ENCODE peak calls at places on chromosomes 3 and 15, in eight cellular contexts. One of them, this sample, is unnamed.

GRCh38 chr3:192409838-192410683 is 317.3 kb downstream of the FGF12 start:
- DNase-seq in NCI-H1105: no peak
- DNase-seq in epithelial cell of esophagus: peak
- DNase-seq in stimulated activated CD4-positive, alpha-beta T cell treated with anti-CD3 and anti-CD28 coated beads, Interleukin-4, amount 100 ng/mL, for 24 hours: no peak
- DNase-seq in A549: peak
- DNase-seq in WERI-Rb-1: peak
- DNase-seq in effector CD4-positive, alpha-beta T cell: no peak
- DNase-seq in DMS153: peak
- DNase-seq in this sample: no peak

GRCh38 chr3:50652709-50653108 is 22.0 kb upstream of the DOCK3 start:
- DNase-seq in NCI-H1105: no peak
- DNase-seq in epithelial cell of esophagus: peak
- DNase-seq in stimulated activated CD4-positive, alpha-beta T cell treated with anti-CD3 and anti-CD28 coated beads, Interleukin-4, amount 100 ng/mL, for 24 hours: peak
- DNase-seq in A549: peak
- DNase-seq in WERI-Rb-1: peak
- DNase-seq in effector CD4-positive, alpha-beta T cell: peak
- DNase-seq in DMS153: no peak
- DNase-seq in this sample: no peak

GRCh38 chr3:60125686-60126085 is 1075.9 kb upstream of the CFAP20DC start:
- DNase-seq in NCI-H1105: no peak
- DNase-seq in epithelial cell of esophagus: no peak
- DNase-seq in stimulated activated CD4-positive, alpha-beta T cell treated with anti-CD3 and anti-CD28 coated beads, Interleukin-4, amount 100 ng/mL, for 24 hours: no peak
- DNase-seq in A549: no peak
- DNase-seq in WERI-Rb-1: no peak
- DNase-seq in effector CD4-positive, alpha-beta T cell: no peak
- DNase-seq in DMS153: no peak
- DNase-seq in this sample: no peak

GRCh38 chr3:5181479-5182141 is 5.9 kb upstream of the EDEM1 start:
- DNase-seq in NCI-H1105: no peak
- DNase-seq in epithelial cell of esophagus: no peak
- DNase-seq in stimulated activated CD4-positive, alpha-beta T cell treated with anti-CD3 and anti-CD28 coated beads, Interleukin-4, amount 100 ng/mL, for 24 hours: no peak
- DNase-seq in A549: no peak
- DNase-seq in WERI-Rb-1: no peak
- DNase-seq in effector CD4-positive, alpha-beta T cell: no peak
- DNase-seq in DMS153: no peak
- DNase-seq in this sample: no peak

GRCh38 chr3:103866113-103866512 is 1431.3 kb downstream of the ZPLD1 start:
- DNase-seq in NCI-H1105: no peak
- DNase-seq in epithelial cell of esophagus: no peak
- DNase-seq in stimulated activated CD4-positive, alpha-beta T cell treated with anti-CD3 and anti-CD28 coated beads, Interleukin-4, amount 100 ng/mL, for 24 hours: no peak
- DNase-seq in A549: no peak
- DNase-seq in WERI-Rb-1: no peak
- DNase-seq in effector CD4-positive, alpha-beta T cell: no peak
- DNase-seq in DMS153: no peak
- DNase-seq in this sample: no peak

GRCh38 chr15:40097968-40098476 is 10.7 kb downstream of the BMF start:
- DNase-seq in NCI-H1105: no peak
- DNase-seq in epithelial cell of esophagus: no peak
- DNase-seq in stimulated activated CD4-positive, alpha-beta T cell treated with anti-CD3 and anti-CD28 coated beads, Interleukin-4, amount 100 ng/mL, for 24 hours: no peak
- DNase-seq in A549: no peak
- DNase-seq in WERI-Rb-1: no peak
- DNase-seq in effector CD4-positive, alpha-beta T cell: no peak
- DNase-seq in DMS153: no peak
- DNase-seq in this sample: no peak

GRCh38 chr3:101842245-101842934 is 6.9 kb upstream of the NFKBIZ start:
- DNase-seq in NCI-H1105: no peak
- DNase-seq in epithelial cell of esophagus: no peak
- DNase-seq in stimulated activated CD4-positive, alpha-beta T cell treated with anti-CD3 and anti-CD28 coated beads, Interleukin-4, amount 100 ng/mL, for 24 hours: no peak
- DNase-seq in A549: no peak
- DNase-seq in WERI-Rb-1: no peak
- DNase-seq in effector CD4-positive, alpha-beta T cell: no peak
- DNase-seq in DMS153: no peak
- DNase-seq in this sample: no peak

GRCh38 chr3:192445768-192446644 is 281.3 kb downstream of the FGF12 start:
- DNase-seq in NCI-H1105: peak
- DNase-seq in epithelial cell of esophagus: peak
- DNase-seq in stimulated activated CD4-positive, alpha-beta T cell treated with anti-CD3 and anti-CD28 coated beads, Interleukin-4, amount 100 ng/mL, for 24 hours: no peak
- DNase-seq in A549: no peak
- DNase-seq in WERI-Rb-1: no peak
- DNase-seq in effector CD4-positive, alpha-beta T cell: no peak
- DNase-seq in DMS153: no peak
- DNase-seq in this sample: no peak

GRCh38 chr3:100873624-100874023 is 119.6 kb downstream of the ABI3BP start:
- DNase-seq in NCI-H1105: no peak
- DNase-seq in epithelial cell of esophagus: no peak
- DNase-seq in stimulated activated CD4-positive, alpha-beta T cell treated with anti-CD3 and anti-CD28 coated beads, Interleukin-4, amount 100 ng/mL, for 24 hours: no peak
- DNase-seq in A549: no peak
- DNase-seq in WERI-Rb-1: no peak
- DNase-seq in effector CD4-positive, alpha-beta T cell: no peak
- DNase-seq in DMS153: no peak
- DNase-seq in this sample: no peak

GRCh38 chr3:194817592-194818325 is 132.1 kb downstream of the FAM43A start:
- DNase-seq in NCI-H1105: no peak
- DNase-seq in epithelial cell of esophagus: no peak
- DNase-seq in stimulated activated CD4-positive, alpha-beta T cell treated with anti-CD3 and anti-CD28 coated beads, Interleukin-4, amount 100 ng/mL, for 24 hours: no peak
- DNase-seq in A549: no peak
- DNase-seq in WERI-Rb-1: no peak
- DNase-seq in effector CD4-positive, alpha-beta T cell: no peak
- DNase-seq in DMS153: no peak
- DNase-seq in this sample: no peak

GRCh38 chr3:13332158-13332557 is 88.0 kb downstream of the NUP210 start:
- DNase-seq in NCI-H1105: no peak
- DNase-seq in epithelial cell of esophagus: peak
- DNase-seq in stimulated activated CD4-positive, alpha-beta T cell treated with anti-CD3 and anti-CD28 coated beads, Interleukin-4, amount 100 ng/mL, for 24 hours: no peak
- DNase-seq in A549: no peak
- DNase-seq in WERI-Rb-1: no peak
- DNase-seq in effector CD4-positive, alpha-beta T cell: no peak
- DNase-seq in DMS153: peak
- DNase-seq in this sample: no peak